ENCODE peak calls at places on chromosomes 6 and 20, in five cellular contexts. P is testis, I is fibroblast of the aortic adventitia, Q is T-helper 17 cell, Z is ACHN. T is an unnamed sample.

GRCh38 chr20:59850018-59850641 is 83.3 kb downstream of the SYCP2 start:
- DNase-seq in P (no peak), I (peak; percentile 45), Q (no peak), Z (peak; percentile 49), T (no peak)

GRCh38 chr6:22828179-22829062 is 259.1 kb downstream of the HDGFL1 start:
- DNase-seq in P (peak; percentile 38), I (peak; percentile 97), Q (no peak), Z (peak; percentile 96), T (no peak)

GRCh38 chr6:21158149-21158548 is 435.4 kb upstream of the SOX4 start:
- DNase-seq in P (no peak), I (no peak), Q (no peak), Z (no peak), T (no peak)

GRCh38 chr20:37885042-37885441 is 17.9 kb upstream of the VSTM2L start:
- DNase-seq in P (no peak), I (no peak), Q (no peak), Z (no peak), T (no peak)

GRCh38 chr6:40425192-40425919 is 161.8 kb downstream of the LRFN2 start:
- DNase-seq in P (no peak), I (no peak), Q (no peak), Z (no peak), T (no peak)

GRCh38 chr20:24134930-24135329 is 146.4 kb upstream of the GGTLC1 start:
- DNase-seq in P (no peak), I (no peak), Q (no peak), Z (no peak), T (no peak)

GRCh38 chr6:113277111-113277510 is 580.0 kb upstream of the MARCKS start:
- DNase-seq in P (no peak), I (no peak), Q (no peak), Z (no peak), T (no peak)

GRCh38 chr6:164069352-164070022 is 655.0 kb downstream of the QKI start:
- DNase-seq in P (no peak), I (peak; percentile 51), Q (no peak), Z (no peak), T (no peak)

GRCh38 chr20:50575869-50576720 is 65.9 kb downstream of the PTPN1 start:
- DNase-seq in P (peak; percentile 88), I (peak; percentile 59), Q (peak; percentile 29), Z (peak; percentile 52), T (peak; percentile 21)

GRCh38 chr20:34049897-34050695 is 56.4 kb downstream of the RALY start:
- DNase-seq in P (no peak), I (no peak), Q (no peak), Z (no peak), T (no peak)

GRCh38 chr6:291697-292505 is at the start of gene DUSP22:
- DNase-seq in P (peak; percentile 86), I (peak; percentile 83), Q (peak; percentile 72), Z (peak; percentile 84), T (peak; percentile 78)

GRCh38 chr20:51469578-51470520 is 72.7 kb downstream of the NFATC2 start:
- DNase-seq in P (no peak), I (no peak), Q (no peak), Z (no peak), T (no peak)

GRCh38 chr6:27668442-27669275 is 195.8 kb upstream of the ZNF184 start:
- DNase-seq in P (peak; percentile 64), I (peak; percentile 61), Q (no peak), Z (peak; percentile 57), T (no peak)

GRCh38 chr20:35269055-35269781 is 8.7 kb downstream of the MMP24OS start:
- DNase-seq in P (peak; percentile 71), I (peak; percentile 64), Q (peak; percentile 23), Z (peak; percentile 63), T (no peak)

GRCh38 chr20:10040070-10040970 is 5.5 kb downstream of the ANKEF1 start:
- DNase-seq in P (no peak), I (peak; percentile 40), Q (no peak), Z (peak; percentile 40), T (no peak)

GRCh38 chr6:109506841-109507240 is 23.8 kb upstream of the ZBTB24 start:
- DNase-seq in P (no peak), I (no peak), Q (no peak), Z (no peak), T (no peak)

GRCh38 chr6:110493253-110493800 is 16.9 kb upstream of the SLC22A16 start:
- DNase-seq in P (no peak), I (no peak), Q (no peak), Z (no peak), T (no peak)

GRCh38 chr6:31834704-31835375 is 7.3 kb downstream of the HSPA1B start:
- DNase-seq in P (peak; percentile 91), I (peak; percentile 86), Q (peak; percentile 67), Z (no peak), T (peak; percentile 62)

GRCh38 chr20:35287509-35288324 is 3.1 kb upstream of the EIF6 start:
- DNase-seq in P (no peak), I (no peak), Q (no peak), Z (no peak), T (no peak)

GRCh38 chr20:58611236-58612020 is 39.7 kb upstream of the STX16 start:
- DNase-seq in P (peak; percentile 30), I (no peak), Q (no peak), Z (no peak), T (no peak)